ENCODE peak calls at places on chromosome 16, in ten cellular contexts. One of them, this sample, is unnamed.

GRCh38 chr16:67939507-67940435 is 3.1 kb upstream of the PSMB10 start:
- DNase-seq in foreskin melanocyte: no peak
- DNase-seq in stimulated activated naive CD4-positive, alpha-beta T cell treated with Interleukin-2 at 50 U/mL for 16 hours: peak
- DNase-seq in body of pancreas: peak
- DNase-seq in activated CD8-positive, alpha-beta memory T cell treated with anti-CD3 and anti-CD28 coated beads for 1 hour: no peak
- DNase-seq in effector memory CD8-positive, alpha-beta T cell: no peak
- DNase-seq in cardiac fibroblast: no peak
- DNase-seq in AG04450: no peak
- DNase-seq in activated gamma-delta T cell: no peak
- DNase-seq in effector CD4-positive, alpha-beta T cell: peak
- DNase-seq in this sample: no peak

GRCh38 chr16:73197598-73197997 is 149.7 kb upstream of the ZFHX3 start:
- DNase-seq in AG04450: no peak
- DNase-seq in cardiac fibroblast: no peak
- DNase-seq in foreskin melanocyte: no peak
- DNase-seq in body of pancreas: no peak
- DNase-seq in effector CD4-positive, alpha-beta T cell: no peak
- DNase-seq in activated gamma-delta T cell: no peak
- DNase-seq in activated CD8-positive, alpha-beta memory T cell treated with anti-CD3 and anti-CD28 coated beads for 1 hour: no peak
- DNase-seq in effector memory CD8-positive, alpha-beta T cell: no peak
- DNase-seq in stimulated activated naive CD4-positive, alpha-beta T cell treated with Interleukin-2 at 50 U/mL for 16 hours: no peak
- DNase-seq in this sample: no peak

GRCh38 chr16:82583415-82583814 is 43.4 kb upstream of the CDH13 start:
- DNase-seq in AG04450: no peak
- DNase-seq in effector memory CD8-positive, alpha-beta T cell: no peak
- DNase-seq in stimulated activated naive CD4-positive, alpha-beta T cell treated with Interleukin-2 at 50 U/mL for 16 hours: no peak
- DNase-seq in body of pancreas: no peak
- DNase-seq in activated CD8-positive, alpha-beta memory T cell treated with anti-CD3 and anti-CD28 coated beads for 1 hour: no peak
- DNase-seq in activated gamma-delta T cell: no peak
- DNase-seq in effector CD4-positive, alpha-beta T cell: no peak
- DNase-seq in foreskin melanocyte: no peak
- DNase-seq in cardiac fibroblast: peak
- DNase-seq in this sample: no peak

GRCh38 chr16:74850027-74850426 is 75.4 kb upstream of the FA2H start:
- DNase-seq in body of pancreas: no peak
- DNase-seq in AG04450: no peak
- DNase-seq in activated CD8-positive, alpha-beta memory T cell treated with anti-CD3 and anti-CD28 coated beads for 1 hour: no peak
- DNase-seq in effector memory CD8-positive, alpha-beta T cell: no peak
- DNase-seq in stimulated activated naive CD4-positive, alpha-beta T cell treated with Interleukin-2 at 50 U/mL for 16 hours: no peak
- DNase-seq in effector CD4-positive, alpha-beta T cell: no peak
- DNase-seq in cardiac fibroblast: no peak
- DNase-seq in activated gamma-delta T cell: no peak
- DNase-seq in foreskin melanocyte: no peak
- DNase-seq in this sample: no peak

GRCh38 chr16:82995927-82996441 is 369.2 kb downstream of the CDH13 start:
- DNase-seq in foreskin melanocyte: peak
- DNase-seq in stimulated activated naive CD4-positive, alpha-beta T cell treated with Interleukin-2 at 50 U/mL for 16 hours: no peak
- DNase-seq in activated CD8-positive, alpha-beta memory T cell treated with anti-CD3 and anti-CD28 coated beads for 1 hour: no peak
- DNase-seq in activated gamma-delta T cell: no peak
- DNase-seq in effector memory CD8-positive, alpha-beta T cell: no peak
- DNase-seq in cardiac fibroblast: peak
- DNase-seq in body of pancreas: no peak
- DNase-seq in effector CD4-positive, alpha-beta T cell: no peak
- DNase-seq in AG04450: peak
- DNase-seq in this sample: peak

GRCh38 chr16:75219838-75220237 is 1.1 kb downstream of the CTRB1 start:
- DNase-seq in activated gamma-delta T cell: no peak
- DNase-seq in activated CD8-positive, alpha-beta memory T cell treated with anti-CD3 and anti-CD28 coated beads for 1 hour: no peak
- DNase-seq in effector CD4-positive, alpha-beta T cell: no peak
- DNase-seq in AG04450: no peak
- DNase-seq in cardiac fibroblast: no peak
- DNase-seq in stimulated activated naive CD4-positive, alpha-beta T cell treated with Interleukin-2 at 50 U/mL for 16 hours: no peak
- DNase-seq in foreskin melanocyte: no peak
- DNase-seq in effector memory CD8-positive, alpha-beta T cell: no peak
- DNase-seq in body of pancreas: no peak
- DNase-seq in this sample: no peak

GRCh38 chr16:89052824-89053724 is 40.6 kb upstream of the ACSF3 start:
- DNase-seq in activated gamma-delta T cell: no peak
- DNase-seq in foreskin melanocyte: no peak
- DNase-seq in AG04450: no peak
- DNase-seq in stimulated activated naive CD4-positive, alpha-beta T cell treated with Interleukin-2 at 50 U/mL for 16 hours: no peak
- DNase-seq in effector memory CD8-positive, alpha-beta T cell: no peak
- DNase-seq in body of pancreas: no peak
- DNase-seq in effector CD4-positive, alpha-beta T cell: no peak
- DNase-seq in cardiac fibroblast: no peak
- DNase-seq in activated CD8-positive, alpha-beta memory T cell treated with anti-CD3 and anti-CD28 coated beads for 1 hour: no peak
- DNase-seq in this sample: no peak

GRCh38 chr16:86479419-86479818 is 30.9 kb upstream of the FOXF1 start:
- DNase-seq in AG04450: no peak
- DNase-seq in stimulated activated naive CD4-positive, alpha-beta T cell treated with Interleukin-2 at 50 U/mL for 16 hours: no peak
- DNase-seq in effector memory CD8-positive, alpha-beta T cell: no peak
- DNase-seq in activated CD8-positive, alpha-beta memory T cell treated with anti-CD3 and anti-CD28 coated beads for 1 hour: no peak
- DNase-seq in activated gamma-delta T cell: no peak
- DNase-seq in effector CD4-positive, alpha-beta T cell: no peak
- DNase-seq in foreskin melanocyte: no peak
- DNase-seq in cardiac fibroblast: no peak
- DNase-seq in body of pancreas: no peak
- DNase-seq in this sample: no peak

GRCh38 chr16:29877266-29877961 is 14.4 kb upstream of the CDIPT start:
- DNase-seq in body of pancreas: no peak
- DNase-seq in cardiac fibroblast: peak
- DNase-seq in activated gamma-delta T cell: no peak
- DNase-seq in AG04450: no peak
- DNase-seq in activated CD8-positive, alpha-beta memory T cell treated with anti-CD3 and anti-CD28 coated beads for 1 hour: no peak
- DNase-seq in foreskin melanocyte: peak
- DNase-seq in stimulated activated naive CD4-positive, alpha-beta T cell treated with Interleukin-2 at 50 U/mL for 16 hours: peak
- DNase-seq in effector memory CD8-positive, alpha-beta T cell: no peak
- DNase-seq in effector CD4-positive, alpha-beta T cell: no peak
- DNase-seq in this sample: no peak

GRCh38 chr16:86353185-86353584 is 157.1 kb upstream of the FOXF1 start:
- DNase-seq in AG04450: peak
- DNase-seq in activated gamma-delta T cell: no peak
- DNase-seq in activated CD8-positive, alpha-beta memory T cell treated with anti-CD3 and anti-CD28 coated beads for 1 hour: no peak
- DNase-seq in body of pancreas: no peak
- DNase-seq in foreskin melanocyte: no peak
- DNase-seq in effector CD4-positive, alpha-beta T cell: no peak
- DNase-seq in stimulated activated naive CD4-positive, alpha-beta T cell treated with Interleukin-2 at 50 U/mL for 16 hours: no peak
- DNase-seq in cardiac fibroblast: peak
- DNase-seq in effector memory CD8-positive, alpha-beta T cell: no peak
- DNase-seq in this sample: no peak

GRCh38 chr16:48596326-48596725 is 13.7 kb downstream of the N4BP1 start:
- DNase-seq in cardiac fibroblast: no peak
- DNase-seq in foreskin melanocyte: no peak
- DNase-seq in AG04450: no peak
- DNase-seq in body of pancreas: no peak
- DNase-seq in activated gamma-delta T cell: no peak
- DNase-seq in effector memory CD8-positive, alpha-beta T cell: peak
- DNase-seq in stimulated activated naive CD4-positive, alpha-beta T cell treated with Interleukin-2 at 50 U/mL for 16 hours: peak
- DNase-seq in effector CD4-positive, alpha-beta T cell: no peak
- DNase-seq in activated CD8-positive, alpha-beta memory T cell treated with anti-CD3 and anti-CD28 coated beads for 1 hour: no peak
- DNase-seq in this sample: no peak

GRCh38 chr16:71254832-71255560 is 24.5 kb upstream of the HYDIN start:
- DNase-seq in stimulated activated naive CD4-positive, alpha-beta T cell treated with Interleukin-2 at 50 U/mL for 16 hours: no peak
- DNase-seq in body of pancreas: no peak
- DNase-seq in activated CD8-positive, alpha-beta memory T cell treated with anti-CD3 and anti-CD28 coated beads for 1 hour: no peak
- DNase-seq in AG04450: no peak
- DNase-seq in cardiac fibroblast: no peak
- DNase-seq in effector CD4-positive, alpha-beta T cell: no peak
- DNase-seq in foreskin melanocyte: no peak
- DNase-seq in activated gamma-delta T cell: no peak
- DNase-seq in effector memory CD8-positive, alpha-beta T cell: no peak
- DNase-seq in this sample: no peak

GRCh38 chr16:11016993-11017392 is 72.6 kb downstream of the CLEC16A start:
- DNase-seq in cardiac fibroblast: peak
- DNase-seq in stimulated activated naive CD4-positive, alpha-beta T cell treated with Interleukin-2 at 50 U/mL for 16 hours: no peak
- DNase-seq in AG04450: no peak
- DNase-seq in effector CD4-positive, alpha-beta T cell: no peak
- DNase-seq in effector memory CD8-positive, alpha-beta T cell: no peak
- DNase-seq in foreskin melanocyte: peak
- DNase-seq in activated CD8-positive, alpha-beta memory T cell treated with anti-CD3 and anti-CD28 coated beads for 1 hour: peak
- DNase-seq in body of pancreas: peak
- DNase-seq in activated gamma-delta T cell: no peak
- DNase-seq in this sample: no peak

GRCh38 chr16:78816499-78817441 is 717.3 kb downstream of the WWOX start:
- DNase-seq in stimulated activated naive CD4-positive, alpha-beta T cell treated with Interleukin-2 at 50 U/mL for 16 hours: no peak
- DNase-seq in activated gamma-delta T cell: no peak
- DNase-seq in effector memory CD8-positive, alpha-beta T cell: no peak
- DNase-seq in cardiac fibroblast: peak
- DNase-seq in foreskin melanocyte: no peak
- DNase-seq in body of pancreas: peak
- DNase-seq in effector CD4-positive, alpha-beta T cell: no peak
- DNase-seq in activated CD8-positive, alpha-beta memory T cell treated with anti-CD3 and anti-CD28 coated beads for 1 hour: no peak
- DNase-seq in AG04450: no peak
- DNase-seq in this sample: no peak

GRCh38 chr16:84548971-84549844 is 44.7 kb upstream of the MEAK7 start:
- DNase-seq in foreskin melanocyte: peak
- DNase-seq in stimulated activated naive CD4-positive, alpha-beta T cell treated with Interleukin-2 at 50 U/mL for 16 hours: peak
- DNase-seq in effector memory CD8-positive, alpha-beta T cell: peak
- DNase-seq in cardiac fibroblast: no peak
- DNase-seq in effector CD4-positive, alpha-beta T cell: peak
- DNase-seq in AG04450: no peak
- DNase-seq in activated gamma-delta T cell: no peak
- DNase-seq in body of pancreas: no peak
- DNase-seq in activated CD8-positive, alpha-beta memory T cell treated with anti-CD3 and anti-CD28 coated beads for 1 hour: no peak
- DNase-seq in this sample: no peak

GRCh38 chr16:70157477-70158260 is 15.9 kb upstream of the CLEC18C start:
- DNase-seq in activated gamma-delta T cell: no peak
- DNase-seq in activated CD8-positive, alpha-beta memory T cell treated with anti-CD3 and anti-CD28 coated beads for 1 hour: no peak
- DNase-seq in AG04450: no peak
- DNase-seq in effector memory CD8-positive, alpha-beta T cell: no peak
- DNase-seq in cardiac fibroblast: no peak
- DNase-seq in stimulated activated naive CD4-positive, alpha-beta T cell treated with Interleukin-2 at 50 U/mL for 16 hours: no peak
- DNase-seq in effector CD4-positive, alpha-beta T cell: no peak
- DNase-seq in body of pancreas: no peak
- DNase-seq in foreskin melanocyte: no peak
- DNase-seq in this sample: no peak

GRCh38 chr16:87424260-87424659 is 32.1 kb downstream of the MAP1LC3B start:
- DNase-seq in activated CD8-positive, alpha-beta memory T cell treated with anti-CD3 and anti-CD28 coated beads for 1 hour: no peak
- DNase-seq in activated gamma-delta T cell: no peak
- DNase-seq in cardiac fibroblast: no peak
- DNase-seq in foreskin melanocyte: no peak
- DNase-seq in effector memory CD8-positive, alpha-beta T cell: no peak
- DNase-seq in effector CD4-positive, alpha-beta T cell: no peak
- DNase-seq in AG04450: no peak
- DNase-seq in stimulated activated naive CD4-positive, alpha-beta T cell treated with Interleukin-2 at 50 U/mL for 16 hours: no peak
- DNase-seq in body of pancreas: no peak
- DNase-seq in this sample: no peak

GRCh38 chr16:74372953-74373846 is 2.9 kb upstream of the NPIPB15 start:
- DNase-seq in foreskin melanocyte: no peak
- DNase-seq in cardiac fibroblast: no peak
- DNase-seq in effector CD4-positive, alpha-beta T cell: no peak
- DNase-seq in AG04450: no peak
- DNase-seq in activated CD8-positive, alpha-beta memory T cell treated with anti-CD3 and anti-CD28 coated beads for 1 hour: no peak
- DNase-seq in stimulated activated naive CD4-positive, alpha-beta T cell treated with Interleukin-2 at 50 U/mL for 16 hours: no peak
- DNase-seq in activated gamma-delta T cell: no peak
- DNase-seq in effector memory CD8-positive, alpha-beta T cell: no peak
- DNase-seq in body of pancreas: no peak
- DNase-seq in this sample: no peak

GRCh38 chr16:56603589-56603988 is 4.8 kb upstream of the MT2A start:
- DNase-seq in body of pancreas: peak
- DNase-seq in activated gamma-delta T cell: no peak
- DNase-seq in activated CD8-positive, alpha-beta memory T cell treated with anti-CD3 and anti-CD28 coated beads for 1 hour: no peak
- DNase-seq in effector CD4-positive, alpha-beta T cell: no peak
- DNase-seq in AG04450: no peak
- DNase-seq in stimulated activated naive CD4-positive, alpha-beta T cell treated with Interleukin-2 at 50 U/mL for 16 hours: no peak
- DNase-seq in foreskin melanocyte: no peak
- DNase-seq in cardiac fibroblast: peak
- DNase-seq in effector memory CD8-positive, alpha-beta T cell: no peak
- DNase-seq in this sample: no peak

GRCh38 chr16:11781773-11782172 is 15.3 kb downstream of the ZC3H7A start:
- DNase-seq in body of pancreas: no peak
- DNase-seq in AG04450: no peak
- DNase-seq in cardiac fibroblast: peak
- DNase-seq in foreskin melanocyte: peak
- DNase-seq in activated CD8-positive, alpha-beta memory T cell treated with anti-CD3 and anti-CD28 coated beads for 1 hour: no peak
- DNase-seq in effector memory CD8-positive, alpha-beta T cell: no peak
- DNase-seq in effector CD4-positive, alpha-beta T cell: no peak
- DNase-seq in stimulated activated naive CD4-positive, alpha-beta T cell treated with Interleukin-2 at 50 U/mL for 16 hours: no peak
- DNase-seq in activated gamma-delta T cell: no peak
- DNase-seq in this sample: no peak

GRCh38 chr16:19294156-19294649 is 8.7 kb downstream of the CLEC19A start:
- DNase-seq in stimulated activated naive CD4-positive, alpha-beta T cell treated with Interleukin-2 at 50 U/mL for 16 hours: peak
- DNase-seq in activated gamma-delta T cell: no peak
- DNase-seq in AG04450: no peak
- DNase-seq in cardiac fibroblast: no peak
- DNase-seq in effector memory CD8-positive, alpha-beta T cell: no peak
- DNase-seq in activated CD8-positive, alpha-beta memory T cell treated with anti-CD3 and anti-CD28 coated beads for 1 hour: no peak
- DNase-seq in body of pancreas: peak
- DNase-seq in foreskin melanocyte: no peak
- DNase-seq in effector CD4-positive, alpha-beta T cell: no peak
- DNase-seq in this sample: no peak

GRCh38 chr16:2520784-2521577 is 810 bp downstream of the AMDHD2 start:
- DNase-seq in foreskin melanocyte: no peak
- DNase-seq in effector CD4-positive, alpha-beta T cell: peak
- DNase-seq in AG04450: no peak
- DNase-seq in activated gamma-delta T cell: peak
- DNase-seq in body of pancreas: peak
- DNase-seq in stimulated activated naive CD4-positive, alpha-beta T cell treated with Interleukin-2 at 50 U/mL for 16 hours: peak
- DNase-seq in effector memory CD8-positive, alpha-beta T cell: peak
- DNase-seq in cardiac fibroblast: no peak
- DNase-seq in activated CD8-positive, alpha-beta memory T cell treated with anti-CD3 and anti-CD28 coated beads for 1 hour: no peak
- DNase-seq in this sample: no peak

GRCh38 chr16:68356249-68356918 is 45.6 kb downstream of the PRMT7 start:
- DNase-seq in activated CD8-positive, alpha-beta memory T cell treated with anti-CD3 and anti-CD28 coated beads for 1 hour: peak
- DNase-seq in cardiac fibroblast: no peak
- DNase-seq in effector CD4-positive, alpha-beta T cell: peak
- DNase-seq in body of pancreas: no peak
- DNase-seq in activated gamma-delta T cell: peak
- DNase-seq in effector memory CD8-positive, alpha-beta T cell: peak
- DNase-seq in foreskin melanocyte: no peak
- DNase-seq in AG04450: no peak
- DNase-seq in stimulated activated naive CD4-positive, alpha-beta T cell treated with Interleukin-2 at 50 U/mL for 16 hours: peak
- DNase-seq in this sample: no peak

This sample was measured in epithelial cell of proximal tubule.